ENCODE peak calls at places on chromosomes 13 and 19, in four cellular contexts. T is IMR-90, X is neuronal stem cell, E is H9. L is an unnamed sample.

GRCh38 chr13:80783926-80784325 is 443.0 kb upstream of the SPRY2 start:
- DNase-seq in T (no peak), X (no peak), E (no peak), L (no peak)

GRCh38 chr13:103852036-103852435 is 785.8 kb upstream of the SLC10A2 start:
- DNase-seq in X (no peak), T (no peak), E (no peak), L (no peak)

GRCh38 chr19:8391274-8392016 is 1.3 kb downstream of the RAB11B start:
- DNase-seq in X (no peak), E (peak; percentile 29), T (no peak), L (no peak)

GRCh38 chr19:12801466-12802266 is at the start of the genes PRDX2 and THSD8:
- DNase-seq in E (peak; percentile 77), T (peak; percentile 65), X (peak; percentile 80), L (peak; percentile 84)

GRCh38 chr19:34508540-34508939 is 27.0 kb downstream of the WTIP start:
- DNase-seq in E (no peak), X (no peak), T (no peak), L (no peak)

GRCh38 chr19:14381689-14382474 is 638 bp downstream of the ADGRE5 start:
- DNase-seq in E (no peak), T (peak; percentile 20), X (no peak), L (peak; percentile 72)

GRCh38 chr13:23159205-23159586 is 21.6 kb upstream of the SGCG start:
- DNase-seq in E (peak; percentile 76), T (peak; percentile 13), X (peak; percentile 68), L (peak; percentile 26)

GRCh38 chr13:35954207-35954560 is 177.0 kb downstream of the DCLK1 start:
- DNase-seq in T (no peak), E (no peak), X (no peak), L (no peak)

GRCh38 chr13:42740753-42741152 is 40.6 kb upstream of the FAM216B start:
- DNase-seq in X (no peak), E (no peak), T (no peak), L (no peak)

GRCh38 chr19:41705393-41706174 is 2.8 kb upstream of the CEACAM5 start:
- DNase-seq in T (no peak), E (peak; percentile 67), X (peak; percentile 4), L (peak; percentile 46)

GRCh38 chr13:79631260-79631659 is 150.3 kb downstream of the NDFIP2 start:
- DNase-seq in X (no peak), T (peak; percentile 49), E (no peak), L (peak; percentile 40)

GRCh38 chr19:4010808-4011110 is 3.2 kb downstream of the PIAS4 start:
- DNase-seq in X (no peak), T (no peak), E (no peak), L (no peak)

GRCh38 chr13:37495046-37495445 is 103.5 kb downstream of the POSTN start:
- DNase-seq in X (no peak), T (peak; percentile 10), E (no peak), L (no peak)

GRCh38 chr13:96821381-96821780 is 172.9 kb downstream of the OXGR1 start:
- DNase-seq in X (no peak), E (no peak), T (peak; percentile 12), L (no peak)

GRCh38 chr19:30566681-30567420 is 194.7 kb downstream of the ZNF536 start:
- DNase-seq in E (no peak), X (no peak), T (no peak), L (no peak)

GRCh38 chr19:9847087-9847671 is 12.1 kb downstream of the PIN1 start:
- DNase-seq in E (peak; percentile 80), T (peak; percentile 97), X (no peak), L (peak; percentile 11)

GRCh38 chr19:8311461-8312260 is 3.5 kb upstream of the CD320 start:
- DNase-seq in E (no peak), T (no peak), X (no peak), L (no peak)

GRCh38 chr19:14661372-14661924 is 13.2 kb downstream of the ADGRE3 start:
- DNase-seq in T (no peak), X (no peak), E (no peak), L (peak; percentile 15)

GRCh38 chr19:45078390-45079062 is 534 bp upstream of the GEMIN7 start:
- DNase-seq in E (no peak), X (no peak), T (no peak), L (no peak)

GRCh38 chr13:41065098-41065497 is 3.8 kb downstream of the WBP4 start:
- DNase-seq in X (no peak), E (no peak), T (peak; percentile 92), L (no peak)

GRCh38 chr19:31104451-31104850 is 244.8 kb downstream of the TSHZ3 start:
- DNase-seq in X (no peak), T (no peak), E (no peak), L (no peak)

GRCh38 chr19:35135389-35135909 is 590 bp upstream of the LGI4 start:
- DNase-seq in X (peak; percentile 84), T (peak; percentile 55), E (peak; percentile 84), L (peak; percentile 73)

GRCh38 chr19:36139473-36140288 is at the start of gene CAPNS1:
- DNase-seq in T (peak; percentile 93), X (peak; percentile 97), E (peak; percentile 98), L (peak; percentile 99)
- H3K14ac ChIP-seq in T (peak within 1 kb of the TSS; percentile 98), X (peak within 1 kb of the TSS; percentile 95), E (peak within 1 kb of the TSS; percentile 83), L (peak within 1 kb of the TSS; percentile 99)

GRCh38 chr13:46211521-46212351 is at the start of gene LRRC63:
- DNase-seq in E (peak; percentile 81), X (peak; percentile 55), T (no peak), L (peak; percentile 62)
- H3K14ac ChIP-seq in E (no peak within 1 kb of the TSS), X (no peak within 1 kb of the TSS), T (no peak within 1 kb of the TSS), L (peak within 1 kb of the TSS; percentile 75)

GRCh38 chr19:405138-405965 is 3.6 kb downstream of the C2CD4C start:
- DNase-seq in X (no peak), E (peak; percentile 33), T (no peak), L (no peak)

GRCh38 chr19:402786-403185 is 6.2 kb downstream of the C2CD4C start:
- DNase-seq in E (peak; percentile 15), T (no peak), X (no peak), L (no peak)

GRCh38 chr19:401836-402535 is 7.0 kb downstream of the C2CD4C start:
- DNase-seq in E (peak; percentile 26), X (no peak), T (no peak), L (no peak)

GRCh38 chr19:400976-401835 is 7.7 kb downstream of the C2CD4C start:
- DNase-seq in E (peak; percentile 22), T (no peak), X (no peak), L (no peak)

DNA sequence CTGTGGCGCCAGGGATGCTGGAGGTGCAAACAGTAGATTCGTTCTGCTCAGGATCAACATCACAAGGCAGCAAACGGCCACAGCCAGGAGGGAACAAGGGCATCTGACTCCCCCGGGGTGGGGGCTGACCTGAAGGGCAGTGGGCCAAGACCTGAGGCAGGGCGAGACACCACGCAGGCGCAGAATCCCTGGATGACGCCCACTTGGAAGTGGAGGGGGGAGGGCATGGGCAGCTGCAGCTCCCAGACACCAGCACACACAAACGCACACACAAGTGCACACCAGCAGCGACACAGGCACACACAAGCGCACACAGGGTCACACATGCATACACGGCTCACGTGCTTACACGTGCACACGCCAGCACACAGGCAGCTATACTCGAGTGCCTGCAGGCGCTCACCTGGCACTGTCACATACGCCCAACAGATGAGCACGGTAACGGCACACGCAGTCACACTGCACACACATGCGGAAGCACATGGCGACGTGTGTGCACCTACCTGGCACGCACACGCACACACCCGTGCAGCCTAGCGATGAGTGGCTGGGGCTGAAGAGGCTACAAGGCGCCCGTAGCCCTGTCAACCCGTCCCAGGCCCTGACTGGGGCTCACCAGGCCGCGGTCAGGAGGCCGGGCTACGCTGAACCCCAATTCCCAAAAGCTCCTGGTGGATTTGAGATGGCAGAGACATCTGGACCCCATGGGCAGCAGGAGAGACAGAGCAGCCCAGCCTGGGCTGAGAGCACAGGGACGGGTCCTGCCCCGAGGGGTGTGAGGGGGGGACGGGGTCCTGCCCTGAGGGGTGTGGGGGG is 5.5 kb downstream of the C2CD4C start:
- DNase-seq in E (peak; percentile 28), X (no peak), T (no peak), L (no peak)
- H3K14ac ChIP-seq in E (no peak overlapping the region), X (peak overlapping the region; percentile 100), T (no peak overlapping the region), L (no peak overlapping the region)

GRCh38 chr13:44537238-44537637 is 38.9 kb downstream of the TSC22D1 start:
- DNase-seq in T (no peak), E (no peak), X (no peak), L (no peak)

GRCh38 chr13:44546164-44546563 is 30.0 kb downstream of the TSC22D1 start:
- DNase-seq in X (no peak), E (no peak), T (no peak), L (no peak)

GRCh38 chr13:44543424-44543823 is 32.7 kb downstream of the TSC22D1 start:
- DNase-seq in X (no peak), E (no peak), T (no peak), L (no peak)

GRCh38 chr13:44540761-44541434 is 35.2 kb downstream of the TSC22D1 start:
- DNase-seq in T (no peak), X (no peak), E (no peak), L (no peak)

GRCh38 chr13:44541601-44542000 is 34.5 kb downstream of the TSC22D1 start:
- DNase-seq in X (no peak), E (no peak), T (no peak), L (no peak)
- H3K14ac ChIP-seq in X (no peak overlapping the region), E (no peak overlapping the region), T (no peak overlapping the region), L (no peak overlapping the region)

GRCh38 chr13:39038569-39038898 is 278 bp downstream of the NHLRC3 start:
- DNase-seq in X (no peak), T (no peak), E (no peak), L (peak; percentile 55)

GRCh38 chr13:39037410-39037879 is 444 bp downstream of the PROSER1 start:
- DNase-seq in X (no peak), T (no peak), E (no peak), L (peak; percentile 76)

GRCh38 chr13:39039033-39039432 is 777 bp downstream of the NHLRC3 start:
- DNase-seq in T (no peak), E (no peak), X (no peak), L (no peak)

GRCh38 chr13:39036212-39036611 is 1.7 kb downstream of the PROSER1 start:
- DNase-seq in X (no peak), T (peak; percentile 4), E (no peak), L (peak; percentile 41)

DNA sequence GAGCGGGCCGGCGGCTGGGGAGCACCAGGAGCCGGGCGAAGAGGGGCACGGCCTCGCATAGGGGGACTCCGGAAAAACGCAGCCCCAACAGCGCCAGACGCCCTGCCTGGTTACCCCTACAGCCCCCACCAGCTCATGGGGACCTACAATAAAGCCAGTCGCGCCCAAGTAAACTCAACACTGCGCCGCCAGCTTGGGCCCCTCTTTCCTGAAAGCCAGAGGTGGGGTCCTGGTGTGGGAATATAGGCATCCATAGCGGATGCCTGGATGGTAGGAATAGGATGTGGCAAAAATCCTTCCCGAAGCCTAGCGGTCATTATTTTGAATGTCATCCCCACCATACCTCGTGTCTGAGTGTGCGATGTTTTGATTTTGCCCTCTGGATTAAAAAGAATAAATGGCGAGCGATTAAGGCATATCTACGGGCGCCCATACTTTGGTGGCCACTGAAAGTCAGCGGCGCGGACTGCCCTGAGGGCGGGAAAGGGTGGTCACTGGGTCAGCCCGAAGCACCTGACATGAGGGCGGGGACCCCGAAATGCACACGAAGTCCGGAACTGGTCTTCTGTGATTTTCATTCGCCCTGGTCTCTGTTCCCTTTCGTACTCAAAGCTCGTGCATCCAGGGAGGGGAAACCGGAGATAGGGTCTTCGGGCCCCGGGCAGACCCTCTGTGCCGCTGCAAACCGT is at the start of the genes NHLRC3 and PROSER1:
- DNase-seq in E (peak; percentile 89), T (peak; percentile 88), X (peak; percentile 88), L (peak; percentile 62)
- H3K14ac ChIP-seq in E (peak within 1 kb of the TSS; percentile 62), T (peak within 1 kb of the TSS; percentile 84), X (peak within 1 kb of the TSS; percentile 71), L (peak within 1 kb of the TSS; percentile 88)

GRCh38 chr13:99360696-99361095 is 53.5 kb upstream of the GPR183 start:
- DNase-seq in T (no peak), E (no peak), X (no peak), L (no peak)
- H3K14ac ChIP-seq in T (no peak overlapping the region), E (no peak overlapping the region), X (no peak overlapping the region), L (no peak overlapping the region)